ENCODE peak calls at places on chromosomes 11 and 22, in seven cellular contexts. One of them, this sample, is unnamed.

GRCh38 chr11:128448487-128448886 is 138.9 kb downstream of the ETS1 start:
- DNase-seq in H54: peak
- DNase-seq in progenitor cell of endocrine pancreas: no peak
- DNase-seq in mammary epithelial cell: peak
- DNase-seq in Panc1: peak
- DNase-seq in EL: peak
- DNase-seq in natural killer cell treated with Interleukin-12 subunit alpha and Interleukin-12 subunit beta and Interleukin-15 and Interleukin-18, amount 100 ng/mL, for 72 hours: no peak
- DNase-seq in this sample: no peak

GRCh38 chr22:45051946-45052345 is 42.1 kb upstream of the PHF21B start:
- DNase-seq in H54: no peak
- DNase-seq in progenitor cell of endocrine pancreas: no peak
- DNase-seq in mammary epithelial cell: no peak
- DNase-seq in Panc1: no peak
- DNase-seq in EL: no peak
- DNase-seq in natural killer cell treated with Interleukin-12 subunit alpha and Interleukin-12 subunit beta and Interleukin-15 and Interleukin-18, amount 100 ng/mL, for 72 hours: no peak
- DNase-seq in this sample: no peak

GRCh38 chr11:131683666-131684065 is 313.3 kb downstream of the NTM start:
- DNase-seq in H54: no peak
- DNase-seq in progenitor cell of endocrine pancreas: peak
- DNase-seq in mammary epithelial cell: no peak
- DNase-seq in Panc1: no peak
- DNase-seq in EL: no peak
- DNase-seq in natural killer cell treated with Interleukin-12 subunit alpha and Interleukin-12 subunit beta and Interleukin-15 and Interleukin-18, amount 100 ng/mL, for 72 hours: no peak
- DNase-seq in this sample: no peak

GRCh38 chr11:120316880-120317688 is 8.0 kb upstream of the TLCD5 start:
- DNase-seq in H54: no peak
- DNase-seq in progenitor cell of endocrine pancreas: no peak
- DNase-seq in mammary epithelial cell: peak
- DNase-seq in Panc1: no peak
- DNase-seq in EL: no peak
- DNase-seq in natural killer cell treated with Interleukin-12 subunit alpha and Interleukin-12 subunit beta and Interleukin-15 and Interleukin-18, amount 100 ng/mL, for 72 hours: peak
- DNase-seq in this sample: peak

GRCh38 chr11:124769804-124770774 is 8.0 kb upstream of the ESAM start:
- DNase-seq in H54: no peak
- DNase-seq in progenitor cell of endocrine pancreas: no peak
- DNase-seq in mammary epithelial cell: no peak
- DNase-seq in Panc1: no peak
- DNase-seq in EL: peak
- DNase-seq in natural killer cell treated with Interleukin-12 subunit alpha and Interleukin-12 subunit beta and Interleukin-15 and Interleukin-18, amount 100 ng/mL, for 72 hours: no peak
- DNase-seq in this sample: no peak

GRCh38 chr22:46056169-46057041 is 79.4 kb upstream of the WNT7B start:
- DNase-seq in H54: no peak
- DNase-seq in progenitor cell of endocrine pancreas: no peak
- DNase-seq in mammary epithelial cell: peak
- DNase-seq in Panc1: no peak
- DNase-seq in EL: peak
- DNase-seq in natural killer cell treated with Interleukin-12 subunit alpha and Interleukin-12 subunit beta and Interleukin-15 and Interleukin-18, amount 100 ng/mL, for 72 hours: no peak
- DNase-seq in this sample: peak

GRCh38 chr11:17564687-17565042 is 17.6 kb downstream of the OTOG start:
- DNase-seq in H54: no peak
- DNase-seq in progenitor cell of endocrine pancreas: no peak
- DNase-seq in mammary epithelial cell: no peak
- DNase-seq in Panc1: no peak
- DNase-seq in EL: no peak
- DNase-seq in natural killer cell treated with Interleukin-12 subunit alpha and Interleukin-12 subunit beta and Interleukin-15 and Interleukin-18, amount 100 ng/mL, for 72 hours: no peak
- DNase-seq in this sample: peak

GRCh38 chr11:1923201-1923956 is 3.9 kb downstream of the TNNT3 start:
- DNase-seq in H54: no peak
- DNase-seq in progenitor cell of endocrine pancreas: no peak
- DNase-seq in mammary epithelial cell: no peak
- DNase-seq in Panc1: no peak
- DNase-seq in EL: no peak
- DNase-seq in natural killer cell treated with Interleukin-12 subunit alpha and Interleukin-12 subunit beta and Interleukin-15 and Interleukin-18, amount 100 ng/mL, for 72 hours: no peak
- DNase-seq in this sample: no peak

GRCh38 chr11:537622-538430 is 499 bp downstream of the LRRC56 start:
- DNase-seq in H54: no peak
- DNase-seq in progenitor cell of endocrine pancreas: no peak
- DNase-seq in mammary epithelial cell: no peak
- DNase-seq in Panc1: no peak
- DNase-seq in EL: no peak
- DNase-seq in natural killer cell treated with Interleukin-12 subunit alpha and Interleukin-12 subunit beta and Interleukin-15 and Interleukin-18, amount 100 ng/mL, for 72 hours: no peak
- DNase-seq in this sample: no peak

GRCh38 chr22:19877626-19878339 is 23.1 kb upstream of the GNB1L start:
- DNase-seq in H54: no peak
- DNase-seq in progenitor cell of endocrine pancreas: no peak
- DNase-seq in mammary epithelial cell: no peak
- DNase-seq in Panc1: no peak
- DNase-seq in EL: peak
- DNase-seq in natural killer cell treated with Interleukin-12 subunit alpha and Interleukin-12 subunit beta and Interleukin-15 and Interleukin-18, amount 100 ng/mL, for 72 hours: peak
- DNase-seq in this sample: no peak

GRCh38 chr22:37696657-37697539 is at the start of gene TRIOBP:
- DNase-seq in H54: peak
- DNase-seq in progenitor cell of endocrine pancreas: peak
- DNase-seq in mammary epithelial cell: peak
- DNase-seq in Panc1: no peak
- DNase-seq in EL: peak
- DNase-seq in natural killer cell treated with Interleukin-12 subunit alpha and Interleukin-12 subunit beta and Interleukin-15 and Interleukin-18, amount 100 ng/mL, for 72 hours: peak
- DNase-seq in this sample: peak

GRCh38 chr11:129368889-129369672 is 6.6 kb upstream of the BARX2 start:
- DNase-seq in H54: no peak
- DNase-seq in progenitor cell of endocrine pancreas: no peak
- DNase-seq in mammary epithelial cell: no peak
- DNase-seq in Panc1: no peak
- DNase-seq in EL: no peak
- DNase-seq in natural killer cell treated with Interleukin-12 subunit alpha and Interleukin-12 subunit beta and Interleukin-15 and Interleukin-18, amount 100 ng/mL, for 72 hours: no peak
- DNase-seq in this sample: peak

GRCh38 chr11:80240245-80240644 is 799.4 kb upstream of the TENM4 start:
- DNase-seq in H54: no peak
- DNase-seq in progenitor cell of endocrine pancreas: no peak
- DNase-seq in mammary epithelial cell: no peak
- DNase-seq in Panc1: no peak
- DNase-seq in EL: no peak
- DNase-seq in natural killer cell treated with Interleukin-12 subunit alpha and Interleukin-12 subunit beta and Interleukin-15 and Interleukin-18, amount 100 ng/mL, for 72 hours: no peak
- DNase-seq in this sample: no peak

GRCh38 chr11:19723572-19724342 is 11.1 kb downstream of the NAV2 start:
- DNase-seq in H54: no peak
- DNase-seq in progenitor cell of endocrine pancreas: no peak
- DNase-seq in mammary epithelial cell: peak
- DNase-seq in Panc1: no peak
- DNase-seq in EL: peak
- DNase-seq in natural killer cell treated with Interleukin-12 subunit alpha and Interleukin-12 subunit beta and Interleukin-15 and Interleukin-18, amount 100 ng/mL, for 72 hours: no peak
- DNase-seq in this sample: no peak

GRCh38 chr11:116117326-116118137 is 613.3 kb upstream of the CADM1 start:
- DNase-seq in H54: no peak
- DNase-seq in progenitor cell of endocrine pancreas: no peak
- DNase-seq in mammary epithelial cell: no peak
- DNase-seq in Panc1: no peak
- DNase-seq in EL: no peak
- DNase-seq in natural killer cell treated with Interleukin-12 subunit alpha and Interleukin-12 subunit beta and Interleukin-15 and Interleukin-18, amount 100 ng/mL, for 72 hours: no peak
- DNase-seq in this sample: no peak

This sample was measured in A673.